ENCODE peak calls at places on chromosomes 5 and 9, in four cellular contexts. S is Calu3; L is T-helper 9 cell; Z is activated T-cell treated with anti-CD3 and anti-CD28 coated beads, Interleukin-2, amount 50 U/mL, for 72 hours. J is an unnamed sample.

GRCh38 chr9:100472725-100473261 is at the start of gene TMEFF1:
- DNase-seq in L (peak; percentile 13), Z (peak; percentile 70), S (peak; percentile 55), J (peak; percentile 2)

GRCh38 chr5:173868096-173868879 is 19.9 kb upstream of the CPEB4 start:
- DNase-seq in L (no peak), Z (no peak), S (peak; percentile 73), J (no peak)

GRCh38 chr9:130443456-130443801 is 1.3 kb upstream of the ASS1 start:
- DNase-seq in Z (no peak), L (no peak), S (no peak), J (no peak)

GRCh38 chr9:107336718-107337360 is 53.8 kb downstream of the RAD23B start:
- DNase-seq in L (no peak), S (peak; percentile 44), Z (no peak), J (no peak)

GRCh38 chr5:16135003-16135402 is 44.6 kb downstream of the MARCHF11 start:
- DNase-seq in Z (no peak), L (no peak), S (no peak), J (no peak)

GRCh38 chr9:103761466-103761865 is 332.6 kb upstream of the SMC2 start:
- DNase-seq in S (no peak), L (no peak), Z (no peak), J (no peak)

GRCh38 chr5:65481171-65481575 is 547 bp downstream of the ADAMTS6 start:
- DNase-seq in L (no peak), Z (no peak), S (no peak), J (no peak)

GRCh38 chr5:10283927-10284635 is 23.6 kb downstream of the CMBL start:
- DNase-seq in Z (peak; percentile 86), L (peak; percentile 72), S (peak; percentile 89), J (peak; percentile 41)

GRCh38 chr5:86885489-86886225 is 267.9 kb downstream of the COX7C start:
- DNase-seq in S (no peak), L (no peak), Z (no peak), J (no peak)

GRCh38 chr9:97487107-97487506 is 14.4 kb upstream of the TMOD1 start:
- DNase-seq in L (no peak), Z (no peak), S (no peak), J (no peak)

GRCh38 chr5:179134511-179134910 is 74.3 kb downstream of the ZNF354C start:
- DNase-seq in Z (no peak), L (no peak), S (no peak), J (no peak)

GRCh38 chr9:127178646-127179632 is 56.5 kb upstream of the ANGPTL2 start:
- DNase-seq in S (no peak), Z (no peak), L (no peak), J (no peak)

GRCh38 chr5:111197523-111197922 is 26.7 kb upstream of the CAMK4 start:
- DNase-seq in L (no peak), S (peak; percentile 44), Z (no peak), J (no peak)

GRCh38 chr9:33318225-33318624 is 27.9 kb downstream of the NFX1 start:
- DNase-seq in S (no peak), Z (no peak), L (no peak), J (no peak)

GRCh38 chr5:119293202-119293829 is 62.5 kb upstream of the TNFAIP8 start:
- DNase-seq in Z (no peak), L (no peak), S (no peak), J (no peak)

GRCh38 chr5:174229640-174230350 is 184.3 kb downstream of the NSG2 start:
- DNase-seq in S (no peak), Z (no peak), L (no peak), J (no peak)

GRCh38 chr5:9269024-9269423 is 276.9 kb downstream of the SEMA5A start:
- DNase-seq in S (no peak), L (no peak), Z (no peak), J (no peak)

GRCh38 chr9:92983984-92984589 is 36.8 kb downstream of the FGD3 start:
- DNase-seq in Z (no peak), L (no peak), S (no peak), J (no peak)

GRCh38 chr5:67957374-67957773 is 258.2 kb upstream of the PIK3R1 start:
- DNase-seq in S (no peak), L (no peak), Z (no peak), J (no peak)

GRCh38 chr9:99241106-99241505 is 19.0 kb downstream of the SEC61B start:
- DNase-seq in Z (no peak), S (no peak), L (no peak), J (no peak)

GRCh38 chr5:36535390-36535789 is 71.0 kb upstream of the SLC1A3 start:
- DNase-seq in S (no peak), Z (no peak), L (no peak), J (no peak)

GRCh38 chr5:117336208-117336607 is 761.6 kb upstream of the SEMA6A start:
- DNase-seq in S (no peak), L (no peak), Z (no peak), J (no peak)

GRCh38 chr9:73667749-73668148 is 516.1 kb downstream of the ANXA1 start:
- DNase-seq in Z (no peak), L (no peak), S (peak; percentile 7), J (no peak)

GRCh38 chr5:138180183-138180782 is 1.4 kb downstream of the KIF20A start:
- DNase-seq in Z (peak; percentile 11), S (peak; percentile 35), L (no peak), J (no peak)

GRCh38 chr5:137453476-137454080 is 45.5 kb downstream of the SPOCK1 start:
- DNase-seq in L (no peak), S (peak; percentile 18), Z (no peak), J (no peak)

GRCh38 chr5:19555436-19555835 is 432.6 kb downstream of the CDH18 start:
- DNase-seq in Z (no peak), L (no peak), S (no peak), J (no peak)

GRCh38 chr9:21883642-21884041 is 81.2 kb downstream of the MTAP start:
- DNase-seq in S (no peak), L (no peak), Z (no peak), J (no peak)

GRCh38 chr5:150604010-150604409 is 36.5 kb upstream of the SYNPO start:
- DNase-seq in Z (no peak), S (no peak), L (no peak), J (no peak)

GRCh38 chr9:84300271-84300670 is 40.3 kb downstream of the SLC28A3 start:
- DNase-seq in Z (no peak), L (no peak), S (no peak), J (no peak)